ENCODE peak calls at places on chromosomes 5 and 9, in ten cellular contexts. F is hepatocyte, I is fibroblast of pulmonary artery, U is BE2C, V is neural progenitor cell, O is fibroblast of the aortic adventitia, M is AG09309, L is SK-N-SH, N is left ventricle myocardium inferior, G is coronary artery. R is an unnamed sample.

GRCh38 chr9:124004608-124005007 is 7.0 kb upstream of the LHX2 start:
- DNase-seq in F (no peak), I (no peak), U (no peak), V (no peak), O (no peak), M (no peak), L (no peak), N (no peak), G (no peak), R (no peak)

GRCh38 chr9:2622361-2623045 is 916 bp downstream of the VLDLR start:
- DNase-seq in F (peak), I (peak), U (peak), V (peak), O (peak), M (no peak), L (peak), N (peak), G (peak), R (peak)

GRCh38 chr5:96528262-96528661 is 95.2 kb upstream of the PCSK1 start:
- DNase-seq in F (no peak), I (no peak), U (no peak), V (no peak), O (no peak), M (no peak), L (no peak), N (no peak), G (no peak), R (no peak)

GRCh38 chr9:89445135-89445797 is 52.6 kb downstream of the SEMA4D start:
- DNase-seq in F (no peak), I (no peak), U (no peak), V (no peak), O (no peak), M (no peak), L (no peak), N (no peak), G (no peak), R (no peak)

GRCh38 chr9:32398207-32398606 is 13.8 kb downstream of the ACO1 start:
- DNase-seq in F (no peak), I (no peak), U (no peak), V (no peak), O (no peak), M (no peak), L (no peak), N (no peak), G (no peak), R (peak)

GRCh38 chr9:129319938-129320481 is 141.9 kb upstream of the IER5L start:
- DNase-seq in F (no peak), I (no peak), U (no peak), V (peak), O (no peak), M (no peak), L (no peak), N (no peak), G (peak), R (no peak)

GRCh38 chr5:58466939-58467338 is 7.1 kb upstream of the PLK2 start:
- DNase-seq in F (peak), I (peak), U (peak), V (peak), O (no peak), M (no peak), L (no peak), N (no peak), G (no peak), R (peak)

GRCh38 chr9:129111762-129112151 is 542 bp downstream of the PTPA start:
- DNase-seq in F (peak), I (peak), U (peak), V (peak), O (peak), M (no peak), L (peak), N (no peak), G (no peak), R (peak)

GRCh38 chr9:136803551-136804508 is 3.9 kb upstream of the RABL6 start:
- DNase-seq in F (no peak), I (no peak), U (no peak), V (no peak), O (no peak), M (no peak), L (no peak), N (no peak), G (no peak), R (no peak)

GRCh38 chr5:14036947-14037346 is 92.5 kb upstream of the DNAH5 start:
- DNase-seq in F (no peak), I (peak), U (no peak), V (no peak), O (no peak), M (no peak), L (no peak), N (no peak), G (no peak), R (peak)

GRCh38 chr9:13758876-13759275 is 479.4 kb upstream of the MPDZ start:
- DNase-seq in F (no peak), I (no peak), U (no peak), V (no peak), O (no peak), M (no peak), L (no peak), N (peak), G (no peak), R (peak)

GRCh38 chr9:85522459-85523092 is 219.2 kb downstream of the AGTPBP1 start:
- DNase-seq in F (peak), I (peak), U (peak), V (peak), O (peak), M (no peak), L (peak), N (peak), G (no peak), R (peak)

GRCh38 chr9:81002242-81002641 is 687.1 kb downstream of the TLE1 start:
- DNase-seq in F (no peak), I (no peak), U (no peak), V (no peak), O (no peak), M (no peak), L (no peak), N (no peak), G (no peak), R (peak)

GRCh38 chr9:8570776-8571175 is 771.2 kb upstream of the DMAC1 start:
- DNase-seq in F (peak), I (no peak), U (no peak), V (no peak), O (no peak), M (no peak), L (no peak), N (no peak), G (no peak), R (no peak)

GRCh38 chr5:133610489-133611356 is 1.6 kb downstream of the FSTL4 start:
- DNase-seq in F (peak), I (peak), U (peak), V (peak), O (no peak), M (no peak), L (peak), N (peak), G (no peak), R (peak)

GRCh38 chr5:16931334-16932110 is 4.6 kb downstream of the MYO10 start:
- DNase-seq in F (no peak), I (no peak), U (no peak), V (no peak), O (peak), M (no peak), L (no peak), N (no peak), G (no peak), R (peak)
- TF ChIP-seq CTCF in F (no peak), I (no peak), U (no peak), V (no peak), O (no peak), M (no peak), L (no peak), N (no peak), G (no peak), R (no peak)

GRCh38 chr9:110142868-110143866 is 64.8 kb downstream of the C9orf152 start:
- DNase-seq in F (no peak), I (no peak), U (peak), V (peak), O (peak), M (no peak), L (peak), N (no peak), G (no peak), R (no peak)
- H3K4me3 ChIP-seq in F (no peak), I (no peak), U (no peak), V (no peak), O (no peak), M (no peak), L (no peak), N (peak), G (no peak), R (no peak)

DNA sequence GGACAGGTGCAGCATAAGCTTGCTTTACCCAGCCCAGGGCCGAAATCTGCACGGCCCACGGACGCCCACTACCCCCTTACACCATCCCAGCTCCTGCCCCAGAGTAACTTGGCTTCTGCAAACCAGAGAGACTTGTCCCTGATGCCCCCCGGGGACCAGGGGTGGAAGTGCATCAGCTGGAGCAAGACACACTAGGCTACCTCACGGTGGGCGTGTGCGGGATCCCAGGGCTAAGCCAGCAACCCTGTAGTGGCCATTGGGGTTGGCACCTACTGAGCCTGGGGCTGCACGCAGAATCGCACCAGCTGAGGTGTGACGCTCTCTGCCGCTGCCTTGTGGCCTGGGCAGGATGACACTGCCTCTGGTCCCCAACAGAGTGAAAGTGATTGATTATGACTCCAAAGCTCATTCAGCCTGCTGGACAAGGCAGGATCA is 6.1 kb upstream of the ZNF79 start:
- DNase-seq in F (no peak), I (no peak), U (peak), V (peak), O (no peak), M (no peak), L (peak), N (no peak), G (no peak), R (no peak)
- TF ChIP-seq CTCF in F (peak), I (peak), U (peak), V (peak), O (peak), M (no peak), L (no peak), N (peak), G (no peak), R (no peak)

DNA sequence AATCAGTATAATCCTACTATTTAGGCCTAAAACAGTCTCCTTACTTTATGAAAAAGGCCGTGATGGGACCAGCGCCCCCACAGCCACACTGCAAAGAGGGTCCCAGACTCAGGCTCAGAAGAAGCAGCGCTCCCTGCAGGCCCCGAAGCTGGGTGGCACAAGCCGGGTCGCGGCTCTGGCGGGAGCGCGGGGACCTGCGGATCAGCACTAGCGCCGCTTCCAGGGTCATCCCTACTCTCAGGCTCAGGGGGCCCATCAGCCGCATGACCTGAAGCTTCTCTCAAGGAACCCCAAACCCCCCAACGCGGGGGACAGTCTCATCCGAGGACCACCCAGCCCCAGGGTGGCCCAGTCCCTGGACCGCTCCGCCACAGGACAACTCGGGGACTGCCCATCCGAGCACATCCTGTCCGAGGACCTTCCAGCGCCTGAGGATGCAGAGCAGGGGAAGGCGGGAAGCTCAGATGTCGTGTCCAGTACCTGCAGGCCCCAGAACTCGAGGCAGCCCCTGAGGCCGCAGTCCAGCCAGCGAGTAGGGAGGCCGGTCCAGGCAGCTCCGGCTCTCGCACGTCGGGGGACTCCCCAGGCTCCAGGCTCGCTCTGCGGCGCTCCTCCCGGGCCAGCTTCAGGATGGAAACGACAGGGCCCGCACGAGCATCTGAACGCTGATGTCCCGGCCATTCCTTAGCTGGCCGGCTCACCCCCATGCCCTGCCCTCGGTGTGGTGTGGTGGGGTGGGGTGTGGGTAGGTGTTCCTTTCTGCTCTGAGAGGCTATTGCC is 32.4 kb upstream of the CDK20 start:
- DNase-seq in F (no peak), I (no peak), U (no peak), V (no peak), O (no peak), M (no peak), L (peak), N (no peak), G (no peak), R (no peak)
- H3K4me3 ChIP-seq in F (no peak), I (no peak), U (no peak), V (no peak), O (no peak), M (no peak), L (no peak), N (no peak), G (no peak), R (no peak)

R was measured in epithelial cell of esophagus.